ENCODE peak calls at places on chromosomes 16 and 17, in five cellular contexts. W, E, J, O and U are unnamed samples.

GRCh38 chr16:48232459-48233040 is 11.6 kb upstream of the LONP2 start:
- DNase-seq in W (no peak), E (no peak), J (no peak), O (no peak), U (no peak)

GRCh38 chr17:3553419-3554401 is 3.9 kb downstream of the TRPV3 start:
- DNase-seq in W (no peak), E (no peak), J (no peak), O (no peak), U (no peak)

GRCh38 chr17:13925579-13925978 is 143.7 kb upstream of the COX10 start:
- DNase-seq in W (no peak), E (no peak), J (no peak), O (no peak), U (no peak)

GRCh38 chr17:10702574-10702973 is 5.2 kb downstream of the ADPRM start:
- DNase-seq in W (no peak), E (no peak), J (no peak), O (no peak), U (no peak)

GRCh38 chr17:606501-607243 is 108.0 kb downstream of the VPS53 start:
- DNase-seq in W (no peak), E (no peak), J (no peak), O (no peak), U (no peak)

GRCh38 chr17:16342979-16343378 is 10.3 kb downstream of the CENPV start:
- DNase-seq in W (no peak), E (no peak), J (no peak), O (no peak), U (no peak)

GRCh38 chr17:17900615-17901520 is 64.1 kb upstream of the SREBF1 start:
- DNase-seq in W (peak; percentile 60), E (peak; percentile 72), J (no peak), O (peak; percentile 91), U (peak; percentile 78)

GRCh38 chr16:4346205-4346781 is 4.8 kb downstream of the PAM16 start:
- DNase-seq in W (no peak), E (no peak), J (no peak), O (no peak), U (no peak)

GRCh38 chr17:801660-802059 is 19.5 kb downstream of the MRM3 start:
- DNase-seq in W (no peak), E (no peak), J (no peak), O (no peak), U (no peak)

GRCh38 chr17:80166446-80166845 is 3.4 kb upstream of the CARD14 start:
- DNase-seq in W (no peak), E (no peak), J (no peak), O (no peak), U (no peak)

GRCh38 chr17:58084317-58084981 is 1.2 kb downstream of the DYNLL2 start:
- DNase-seq in W (peak; percentile 61), E (peak; percentile 47), J (no peak), O (peak; percentile 44), U (peak; percentile 52)
- TF ChIP-seq CTCF in W (no peak), E (peak; percentile 25), J (no peak), O (no peak), U (peak; percentile 22)

GRCh38 chr17:40718904-40719303 is 15.4 kb upstream of the KRT24 start:
- DNase-seq in W (no peak), E (no peak), J (no peak), O (no peak), U (no peak)

GRCh38 chr17:40717776-40718175 is 14.2 kb upstream of the KRT24 start:
- DNase-seq in W (no peak), E (no peak), J (no peak), O (no peak), U (no peak)

GRCh38 chr17:40714473-40714872 is 10.9 kb upstream of the KRT24 start:
- DNase-seq in W (no peak), E (no peak), J (no peak), O (no peak), U (no peak)
- H3K9me3 ChIP-seq in W (no peaks in the 10 kb centered on the region), E (no peaks in the 10 kb centered on the region), J (no peaks in the 10 kb centered on the region), O (no peaks in the 10 kb centered on the region), U (no peaks in the 10 kb centered on the region)

DNA sequence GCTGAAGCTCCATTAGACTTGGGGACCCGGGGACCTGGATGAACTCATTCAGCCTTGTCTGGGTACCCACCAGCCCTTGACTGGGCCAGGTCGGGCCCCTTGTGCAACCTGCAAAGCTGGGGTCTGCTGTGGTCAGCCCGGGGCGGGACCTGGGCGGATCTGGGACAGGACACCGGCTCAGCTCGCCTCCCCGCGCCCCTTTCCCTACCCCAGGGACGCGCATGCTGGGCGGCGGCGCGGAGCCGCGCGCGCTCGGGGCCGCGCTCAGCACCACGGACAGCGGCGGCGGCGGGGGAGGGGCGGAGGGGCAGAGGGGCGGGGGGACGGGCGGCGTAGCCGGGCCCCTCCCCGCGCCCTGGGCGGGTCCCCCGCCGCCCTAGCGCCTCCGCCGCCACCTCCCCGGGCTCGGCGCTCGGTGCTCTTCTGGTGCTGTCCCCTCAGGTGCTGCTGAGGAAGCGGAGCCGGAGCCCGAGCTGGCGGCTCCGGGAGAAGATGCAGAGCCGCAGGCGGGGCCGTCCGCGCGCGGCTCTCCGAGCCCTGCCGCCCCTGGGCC is 7.4 kb downstream of the ACD start:
- DNase-seq in W (no peak), E (no peak), J (no peak), O (no peak), U (no peak)
- H3K4me3 ChIP-seq in W (peak overlapping the region; percentile 39), E (peak overlapping the region; percentile 43), J (peak overlapping the region; percentile 40), O (peak overlapping the region; percentile 50), U (peak overlapping the region; percentile 39)

GRCh38 chr17:63075969-63076368 is 109.9 kb downstream of the TANC2 start:
- DNase-seq in W (no peak), E (no peak), J (no peak), O (no peak), U (no peak)

GRCh38 chr17:63069245-63069644 is 103.2 kb downstream of the TANC2 start:
- DNase-seq in W (no peak), E (no peak), J (no peak), O (no peak), U (no peak)

GRCh38 chr17:63066158-63066808 is 100.2 kb downstream of the TANC2 start:
- DNase-seq in W (no peak), E (no peak), J (no peak), O (no peak), U (no peak)

GRCh38 chr17:63070031-63070430 is 104.0 kb downstream of the TANC2 start:
- DNase-seq in W (no peak), E (no peak), J (no peak), O (no peak), U (no peak)

GRCh38 chr17:63071797-63072196 is 105.8 kb downstream of the TANC2 start:
- DNase-seq in W (no peak), E (no peak), J (no peak), O (no peak), U (no peak)
- TF ChIP-seq CTCF in W (no peak), E (no peak), J (no peak), O (no peak), U (no peak)

GRCh38 chr16:12461971-12462370 is 341.7 kb downstream of the CPPED1 start:
- DNase-seq in W (no peak), E (no peak), J (no peak), O (no peak), U (no peak)
- H3K9me3 ChIP-seq in W (no peaks in the 10 kb centered on the region), E (no peaks in the 10 kb centered on the region), J (no peaks in the 10 kb centered on the region), O (no peaks in the 10 kb centered on the region), U (no peaks in the 10 kb centered on the region)

GRCh38 chr16:80536246-80536645 is 4.5 kb upstream of the DYNLRB2 start:
- DNase-seq in W (no peak), E (no peak), J (no peak), O (no peak), U (no peak)
- H3K4me3 ChIP-seq in W (no peak overlapping the region), E (no peak overlapping the region), J (no peak overlapping the region), O (no peak overlapping the region), U (no peak overlapping the region)

GRCh38 chr16:1554826-1555445 is 21.5 kb downstream of the TMEM204 start:
- DNase-seq in W (no peak), E (no peak), J (no peak), O (no peak), U (no peak)

GRCh38 chr16:1557074-1557473 is 23.6 kb downstream of the TMEM204 start:
- DNase-seq in W (no peak), E (no peak), J (no peak), O (no peak), U (no peak)

GRCh38 chr16:1557576-1557975 is 24.1 kb downstream of the TMEM204 start:
- DNase-seq in W (no peak), E (no peak), J (no peak), O (no peak), U (no peak)

GRCh38 chr16:1553976-1554825 is 20.7 kb downstream of the TMEM204 start:
- DNase-seq in W (no peak), E (no peak), J (no peak), O (no peak), U (no peak)

DNA sequence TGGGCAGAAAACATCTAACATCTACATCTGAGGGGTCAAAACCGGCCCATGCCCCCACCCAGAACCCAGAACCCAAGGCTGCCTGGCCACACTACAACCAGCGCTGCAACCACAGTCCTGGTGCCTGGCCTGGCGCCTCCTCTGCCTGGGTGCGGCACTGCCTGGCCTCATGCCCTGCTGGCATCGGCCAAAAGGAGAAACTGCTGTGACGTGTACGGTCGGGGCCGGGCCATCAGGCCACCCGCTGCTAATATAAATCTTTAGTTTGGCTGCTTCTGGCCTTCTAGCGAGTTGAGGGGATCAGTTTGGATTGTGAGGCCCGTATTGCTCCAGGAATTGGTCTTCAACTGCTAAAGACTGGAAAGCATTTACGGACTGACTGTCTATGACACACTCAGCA is 22.8 kb downstream of the TMEM204 start:
- DNase-seq in W (peak; percentile 66), E (no peak), J (no peak), O (no peak), U (no peak)
- TF ChIP-seq CTCF in W (no peak), E (no peak), J (peak; percentile 30), O (no peak), U (no peak)

GRCh38 chr16:60605176-60605575 is 1431.1 kb downstream of the CDH8 start:
- DNase-seq in W (no peak), E (no peak), J (no peak), O (no peak), U (no peak)
- H3K9me3 ChIP-seq in W (no peaks in the 10 kb centered on the region), E (no peaks in the 10 kb centered on the region), J (no peaks in the 10 kb centered on the region), O (no peaks in the 10 kb centered on the region), U (no peaks in the 10 kb centered on the region)

DNA sequence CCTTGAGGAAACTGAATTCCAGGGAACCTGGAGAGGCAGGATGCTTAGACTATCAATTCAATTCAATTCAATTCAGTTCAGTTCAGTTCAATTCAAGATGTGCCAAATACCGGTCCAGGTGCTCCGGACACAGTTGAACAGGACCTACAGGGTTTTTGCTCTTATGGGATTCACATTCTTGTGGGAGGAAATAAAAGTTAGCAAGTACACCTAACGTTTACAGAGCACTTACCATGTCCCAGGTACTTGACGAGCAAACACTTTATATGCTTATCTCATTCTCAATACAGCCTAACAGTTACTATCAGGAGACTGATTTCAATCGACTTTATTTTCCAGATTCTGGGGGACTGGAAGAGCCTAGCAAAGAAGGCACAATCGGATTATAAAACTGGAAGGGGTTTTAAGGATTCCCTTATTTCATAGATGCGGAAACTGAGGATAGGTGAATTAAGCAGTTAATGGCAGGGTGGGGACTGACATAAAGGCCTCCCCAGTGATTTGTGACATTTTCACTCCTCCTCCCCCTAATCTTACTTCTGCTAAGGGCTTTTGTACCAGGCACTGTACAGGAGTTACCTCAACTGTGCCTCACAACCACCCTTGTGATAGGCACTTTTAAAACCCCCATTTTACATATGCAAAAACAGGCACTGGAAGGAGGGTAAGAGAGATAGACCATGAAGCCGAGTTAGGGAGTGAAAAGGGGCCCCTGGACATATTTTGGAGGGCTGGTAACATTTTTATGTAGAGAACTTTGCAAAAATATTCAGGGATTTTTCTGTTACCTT is 666 bp upstream of the GDE1 start:
- DNase-seq in W (no peak), E (no peak), J (no peak), O (no peak), U (no peak)
- H3K4me3 ChIP-seq in W (peak overlapping the region; percentile 76), E (no peak overlapping the region), J (peak overlapping the region; percentile 67), O (peak overlapping the region; percentile 80), U (peak overlapping the region; percentile 77)